ENCODE peak calls at places on chromosomes 3 and 15, in ten cellular contexts. One of them, this sample, is unnamed.

GRCh38 chr3:71360694-71361093 is 222.8 kb downstream of the FOXP1 start:
- DNase-seq in GM23338: no peak
- DNase-seq in H7: no peak
- DNase-seq in mucosa of descending colon: no peak
- DNase-seq in AG10803: no peak
- DNase-seq in fibroblast of mammary gland: no peak
- DNase-seq in GM23248: no peak
- DNase-seq in cardiac muscle cell: no peak
- DNase-seq in hepatocyte: no peak
- DNase-seq in left ventricle myocardium inferior: no peak
- DNase-seq in this sample: no peak

GRCh38 chr3:196774191-196774820 is 34.6 kb downstream of the PAK2 start:
- DNase-seq in mucosa of descending colon: no peak
- DNase-seq in left ventricle myocardium inferior: no peak
- DNase-seq in hepatocyte: peak
- DNase-seq in H7: no peak
- DNase-seq in cardiac muscle cell: no peak
- DNase-seq in GM23338: no peak
- DNase-seq in AG10803: peak
- DNase-seq in GM23248: peak
- DNase-seq in fibroblast of mammary gland: peak
- DNase-seq in this sample: no peak

GRCh38 chr3:62500556-62501294 is 127.4 kb upstream of the FEZF2 start:
- DNase-seq in hepatocyte: no peak
- DNase-seq in fibroblast of mammary gland: peak
- DNase-seq in left ventricle myocardium inferior: no peak
- DNase-seq in AG10803: no peak
- DNase-seq in GM23248: no peak
- DNase-seq in GM23338: peak
- DNase-seq in H7: peak
- DNase-seq in mucosa of descending colon: no peak
- DNase-seq in cardiac muscle cell: no peak
- DNase-seq in this sample: no peak

GRCh38 chr3:127040216-127040615 is 57.3 kb downstream of the PLXNA1 start:
- DNase-seq in AG10803: no peak
- DNase-seq in GM23248: no peak
- DNase-seq in GM23338: no peak
- DNase-seq in mucosa of descending colon: no peak
- DNase-seq in fibroblast of mammary gland: no peak
- DNase-seq in hepatocyte: no peak
- DNase-seq in H7: peak
- DNase-seq in cardiac muscle cell: no peak
- DNase-seq in left ventricle myocardium inferior: no peak
- DNase-seq in this sample: no peak

GRCh38 chr15:78625621-78626280 is 5.0 kb upstream of the CHRNA3 start:
- DNase-seq in fibroblast of mammary gland: no peak
- DNase-seq in H7: peak
- DNase-seq in GM23248: no peak
- DNase-seq in hepatocyte: no peak
- DNase-seq in cardiac muscle cell: no peak
- DNase-seq in mucosa of descending colon: no peak
- DNase-seq in AG10803: no peak
- DNase-seq in left ventricle myocardium inferior: no peak
- DNase-seq in GM23338: no peak
- DNase-seq in this sample: peak

GRCh38 chr3:35417080-35417479 is 222.2 kb upstream of the ARPP21 start:
- DNase-seq in AG10803: no peak
- DNase-seq in fibroblast of mammary gland: no peak
- DNase-seq in GM23338: no peak
- DNase-seq in H7: no peak
- DNase-seq in left ventricle myocardium inferior: no peak
- DNase-seq in cardiac muscle cell: no peak
- DNase-seq in mucosa of descending colon: no peak
- DNase-seq in GM23248: no peak
- DNase-seq in hepatocyte: no peak
- DNase-seq in this sample: no peak

GRCh38 chr3:108223928-108224327 is 1.7 kb upstream of the IFT57 start:
- DNase-seq in mucosa of descending colon: no peak
- DNase-seq in H7: no peak
- DNase-seq in GM23338: no peak
- DNase-seq in hepatocyte: no peak
- DNase-seq in AG10803: peak
- DNase-seq in GM23248: peak
- DNase-seq in fibroblast of mammary gland: peak
- DNase-seq in cardiac muscle cell: no peak
- DNase-seq in left ventricle myocardium inferior: no peak
- DNase-seq in this sample: peak

GRCh38 chr15:77821188-77821958 is 188.7 kb upstream of the LINGO1 start:
- DNase-seq in fibroblast of mammary gland: peak
- DNase-seq in mucosa of descending colon: no peak
- DNase-seq in H7: peak
- DNase-seq in cardiac muscle cell: peak
- DNase-seq in left ventricle myocardium inferior: peak
- DNase-seq in GM23338: peak
- DNase-seq in GM23248: peak
- DNase-seq in hepatocyte: peak
- DNase-seq in AG10803: peak
- DNase-seq in this sample: peak

GRCh38 chr3:67018105-67018788 is 20.1 kb downstream of the KBTBD8 start:
- DNase-seq in GM23248: no peak
- DNase-seq in hepatocyte: no peak
- DNase-seq in AG10803: no peak
- DNase-seq in cardiac muscle cell: peak
- DNase-seq in left ventricle myocardium inferior: peak
- DNase-seq in fibroblast of mammary gland: peak
- DNase-seq in mucosa of descending colon: peak
- DNase-seq in H7: no peak
- DNase-seq in GM23338: no peak
- DNase-seq in this sample: no peak
- H3K4me3 ChIP-seq in GM23248: no peak
- H3K4me3 ChIP-seq in hepatocyte: no peak
- H3K4me3 ChIP-seq in AG10803: no peak
- H3K4me3 ChIP-seq in cardiac muscle cell: peak
- H3K4me3 ChIP-seq in left ventricle myocardium inferior: peak
- H3K4me3 ChIP-seq in fibroblast of mammary gland: no peak
- H3K4me3 ChIP-seq in mucosa of descending colon: no peak
- H3K4me3 ChIP-seq in H7: no peak
- H3K4me3 ChIP-seq in GM23338: no peak
- H3K4me3 ChIP-seq in this sample: no peak

GRCh38 chr15:45112143-45112591 is 1.8 kb downstream of the DUOX2 start:
- DNase-seq in hepatocyte: no peak
- DNase-seq in fibroblast of mammary gland: no peak
- DNase-seq in GM23248: no peak
- DNase-seq in H7: peak
- DNase-seq in GM23338: peak
- DNase-seq in AG10803: no peak
- DNase-seq in left ventricle myocardium inferior: no peak
- DNase-seq in cardiac muscle cell: no peak
- DNase-seq in mucosa of descending colon: no peak
- DNase-seq in this sample: no peak
- H3K4me3 ChIP-seq in hepatocyte: no peak
- H3K4me3 ChIP-seq in fibroblast of mammary gland: no peak
- H3K4me3 ChIP-seq in GM23248: peak
- H3K4me3 ChIP-seq in H7: peak
- H3K4me3 ChIP-seq in GM23338: peak
- H3K4me3 ChIP-seq in AG10803: no peak
- H3K4me3 ChIP-seq in left ventricle myocardium inferior: peak
- H3K4me3 ChIP-seq in cardiac muscle cell: peak
- H3K4me3 ChIP-seq in mucosa of descending colon: no peak
- H3K4me3 ChIP-seq in this sample: no peak

DNA sequence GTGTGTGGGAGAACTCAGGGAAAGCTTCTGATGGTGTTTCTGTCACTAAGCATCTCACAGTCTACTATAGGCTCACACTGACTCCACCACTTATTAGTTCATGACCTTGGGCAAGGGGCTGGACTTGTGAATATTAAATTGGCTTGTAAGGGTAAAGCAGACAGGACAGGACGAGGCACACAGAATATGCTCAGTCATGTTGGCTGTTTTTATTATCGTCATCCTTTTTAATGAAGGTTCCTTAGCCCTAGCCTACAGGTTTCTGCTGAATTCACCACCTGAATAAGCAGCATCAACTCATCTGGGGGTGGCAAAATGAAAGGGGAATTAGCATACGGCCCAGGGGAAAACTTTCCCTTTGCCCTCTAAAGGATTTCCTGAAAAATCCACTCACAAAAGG is 39.6 kb upstream of the LIPC start:
- DNase-seq in H7: no peak
- DNase-seq in GM23248: no peak
- DNase-seq in GM23338: no peak
- DNase-seq in fibroblast of mammary gland: no peak
- DNase-seq in hepatocyte: no peak
- DNase-seq in mucosa of descending colon: no peak
- DNase-seq in AG10803: no peak
- DNase-seq in cardiac muscle cell: no peak
- DNase-seq in left ventricle myocardium inferior: no peak
- DNase-seq in this sample: no peak
- H3K4me3 ChIP-seq in H7: no peak
- H3K4me3 ChIP-seq in GM23248: no peak
- H3K4me3 ChIP-seq in GM23338: no peak
- H3K4me3 ChIP-seq in fibroblast of mammary gland: no peak
- H3K4me3 ChIP-seq in hepatocyte: no peak
- H3K4me3 ChIP-seq in mucosa of descending colon: no peak
- H3K4me3 ChIP-seq in AG10803: no peak
- H3K4me3 ChIP-seq in cardiac muscle cell: no peak
- H3K4me3 ChIP-seq in left ventricle myocardium inferior: no peak
- H3K4me3 ChIP-seq in this sample: no peak

GRCh38 chr15:70561885-70562284 is 201.5 kb downstream of the UACA start:
- DNase-seq in H7: no peak
- DNase-seq in GM23338: no peak
- DNase-seq in cardiac muscle cell: no peak
- DNase-seq in AG10803: no peak
- DNase-seq in mucosa of descending colon: no peak
- DNase-seq in fibroblast of mammary gland: no peak
- DNase-seq in left ventricle myocardium inferior: no peak
- DNase-seq in hepatocyte: no peak
- DNase-seq in GM23248: no peak
- DNase-seq in this sample: no peak

GRCh38 chr15:70558406-70559222 is 204.7 kb downstream of the UACA start:
- DNase-seq in fibroblast of mammary gland: no peak
- DNase-seq in hepatocyte: no peak
- DNase-seq in mucosa of descending colon: no peak
- DNase-seq in left ventricle myocardium inferior: no peak
- DNase-seq in GM23248: no peak
- DNase-seq in H7: no peak
- DNase-seq in cardiac muscle cell: no peak
- DNase-seq in GM23338: no peak
- DNase-seq in AG10803: no peak
- DNase-seq in this sample: no peak

GRCh38 chr15:70559223-70559823 is 204.0 kb downstream of the UACA start:
- DNase-seq in mucosa of descending colon: peak
- DNase-seq in cardiac muscle cell: peak
- DNase-seq in GM23248: peak
- DNase-seq in H7: no peak
- DNase-seq in fibroblast of mammary gland: no peak
- DNase-seq in GM23338: no peak
- DNase-seq in hepatocyte: peak
- DNase-seq in AG10803: peak
- DNase-seq in left ventricle myocardium inferior: peak
- DNase-seq in this sample: peak

GRCh38 chr15:70560617-70561328 is 202.6 kb downstream of the UACA start:
- DNase-seq in GM23338: peak
- DNase-seq in GM23248: no peak
- DNase-seq in left ventricle myocardium inferior: no peak
- DNase-seq in fibroblast of mammary gland: peak
- DNase-seq in hepatocyte: no peak
- DNase-seq in mucosa of descending colon: no peak
- DNase-seq in cardiac muscle cell: no peak
- DNase-seq in H7: no peak
- DNase-seq in AG10803: no peak
- DNase-seq in this sample: no peak

GRCh38 chr15:70559840-70560239 is 203.5 kb downstream of the UACA start:
- DNase-seq in H7: no peak
- DNase-seq in GM23338: no peak
- DNase-seq in AG10803: no peak
- DNase-seq in cardiac muscle cell: no peak
- DNase-seq in hepatocyte: no peak
- DNase-seq in fibroblast of mammary gland: no peak
- DNase-seq in GM23248: no peak
- DNase-seq in left ventricle myocardium inferior: no peak
- DNase-seq in mucosa of descending colon: no peak
- DNase-seq in this sample: no peak
- H3K4me3 ChIP-seq in H7: no peak
- H3K4me3 ChIP-seq in GM23338: no peak
- H3K4me3 ChIP-seq in AG10803: no peak
- H3K4me3 ChIP-seq in cardiac muscle cell: no peak
- H3K4me3 ChIP-seq in hepatocyte: no peak
- H3K4me3 ChIP-seq in fibroblast of mammary gland: no peak
- H3K4me3 ChIP-seq in GM23248: no peak
- H3K4me3 ChIP-seq in left ventricle myocardium inferior: no peak
- H3K4me3 ChIP-seq in mucosa of descending colon: no peak
- H3K4me3 ChIP-seq in this sample: no peak

GRCh38 chr3:188244395-188244861 is 90.5 kb downstream of the LPP start:
- DNase-seq in hepatocyte: peak
- DNase-seq in cardiac muscle cell: no peak
- DNase-seq in AG10803: peak
- DNase-seq in left ventricle myocardium inferior: no peak
- DNase-seq in fibroblast of mammary gland: peak
- DNase-seq in GM23338: no peak
- DNase-seq in GM23248: peak
- DNase-seq in mucosa of descending colon: no peak
- DNase-seq in H7: no peak
- DNase-seq in this sample: no peak
- H3K4me3 ChIP-seq in hepatocyte: no peak
- H3K4me3 ChIP-seq in cardiac muscle cell: no peak
- H3K4me3 ChIP-seq in AG10803: no peak
- H3K4me3 ChIP-seq in left ventricle myocardium inferior: no peak
- H3K4me3 ChIP-seq in fibroblast of mammary gland: no peak
- H3K4me3 ChIP-seq in GM23338: no peak
- H3K4me3 ChIP-seq in GM23248: no peak
- H3K4me3 ChIP-seq in mucosa of descending colon: no peak
- H3K4me3 ChIP-seq in H7: no peak
- H3K4me3 ChIP-seq in this sample: no peak

GRCh38 chr3:136728434-136728833 is 23.7 kb downstream of the STAG1 start:
- DNase-seq in fibroblast of mammary gland: peak
- DNase-seq in GM23338: no peak
- DNase-seq in GM23248: peak
- DNase-seq in H7: no peak
- DNase-seq in cardiac muscle cell: no peak
- DNase-seq in hepatocyte: no peak
- DNase-seq in mucosa of descending colon: no peak
- DNase-seq in left ventricle myocardium inferior: no peak
- DNase-seq in AG10803: peak
- DNase-seq in this sample: no peak
- H3K4me3 ChIP-seq in fibroblast of mammary gland: no peak
- H3K4me3 ChIP-seq in GM23338: no peak
- H3K4me3 ChIP-seq in GM23248: peak
- H3K4me3 ChIP-seq in H7: no peak
- H3K4me3 ChIP-seq in cardiac muscle cell: no peak
- H3K4me3 ChIP-seq in hepatocyte: no peak
- H3K4me3 ChIP-seq in mucosa of descending colon: no peak
- H3K4me3 ChIP-seq in left ventricle myocardium inferior: no peak
- H3K4me3 ChIP-seq in AG10803: peak
- H3K4me3 ChIP-seq in this sample: no peak

DNA sequence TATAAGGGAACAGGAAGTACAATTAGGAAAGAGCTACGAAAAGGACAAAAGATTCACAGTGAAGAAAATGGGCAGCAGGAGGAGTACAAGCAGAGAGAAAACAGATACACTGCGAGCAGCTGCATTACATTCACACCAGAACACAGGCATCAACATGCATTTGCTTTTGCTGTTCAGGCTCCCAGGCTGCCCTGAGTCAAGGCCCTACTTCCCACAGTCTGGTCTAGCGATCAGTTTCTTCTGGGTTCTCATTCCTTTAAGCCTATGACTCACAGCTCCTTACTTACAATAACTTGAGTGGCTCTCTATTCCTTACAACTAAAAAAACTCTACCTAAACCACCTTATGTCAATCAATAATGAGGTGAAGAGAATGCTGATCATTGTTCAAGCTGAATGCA is 24.5 kb upstream of the ZNF445 start:
- DNase-seq in GM23248: no peak
- DNase-seq in cardiac muscle cell: no peak
- DNase-seq in mucosa of descending colon: no peak
- DNase-seq in AG10803: no peak
- DNase-seq in fibroblast of mammary gland: no peak
- DNase-seq in H7: no peak
- DNase-seq in hepatocyte: no peak
- DNase-seq in GM23338: no peak
- DNase-seq in left ventricle myocardium inferior: no peak
- DNase-seq in this sample: no peak
- H3K4me3 ChIP-seq in GM23248: no peak
- H3K4me3 ChIP-seq in cardiac muscle cell: no peak
- H3K4me3 ChIP-seq in mucosa of descending colon: no peak
- H3K4me3 ChIP-seq in AG10803: no peak
- H3K4me3 ChIP-seq in fibroblast of mammary gland: no peak
- H3K4me3 ChIP-seq in H7: no peak
- H3K4me3 ChIP-seq in hepatocyte: no peak
- H3K4me3 ChIP-seq in GM23338: no peak
- H3K4me3 ChIP-seq in left ventricle myocardium inferior: no peak
- H3K4me3 ChIP-seq in this sample: no peak

This sample was measured in Jurkat, Clone E6-1.